ENCODE peak calls at places on chromosomes 5 and 9, in eight cellular contexts. Y, L, R, I, F, B, S and V are unnamed samples.
A peak's percentile ranks its signal among the peaks of the same experiment; 100 is the strongest.

GRCh38 chr9:127424669-127424986 is 446 bp downstream of the ZNF79 start:
- DNase-seq in I (no peak), R (no peak), S (peak; percentile 50), Y (no peak), B (no peak), L (no peak), F (no peak), V (no peak)

GRCh38 chr9:71681104-71681707 is 87.1 kb downstream of the CEMIP2 start:
- DNase-seq in I (peak; percentile 79), F (no peak), B (no peak), R (peak; percentile 58), S (no peak), Y (no peak), L (no peak), V (no peak)

GRCh38 chr5:100252040-100252439 is 283.1 kb upstream of the FAM174A start:
- DNase-seq in I (no peak), B (no peak), Y (no peak), F (no peak), L (no peak), R (no peak), S (no peak), V (no peak)

GRCh38 chr9:128771094-128771721 is 519 bp downstream of the ZER1 start:
- DNase-seq in R (peak; percentile 20), Y (no peak), F (no peak), I (peak; percentile 64), L (peak; percentile 13), S (peak; percentile 53), B (no peak), V (no peak)

GRCh38 chr5:93600409-93601052 is 17.5 kb downstream of the NR2F1 start:
- DNase-seq in L (no peak), I (no peak), S (no peak), B (no peak), R (peak; percentile 71), F (no peak), Y (peak; percentile 27), V (no peak)

GRCh38 chr5:8906303-8906967 is 639.4 kb downstream of the SEMA5A start:
- DNase-seq in B (no peak), F (no peak), I (peak; percentile 68), S (no peak), Y (no peak), R (peak; percentile 91), L (peak; percentile 83), V (no peak)

GRCh38 chr9:100583019-100583802 is 5.3 kb downstream of the CAVIN4 start:
- DNase-seq in B (no peak), F (no peak), Y (no peak), R (no peak), I (peak; percentile 51), L (no peak), S (no peak), V (no peak)

GRCh38 chr5:57804007-57804444 is 321.4 kb upstream of the ACTBL2 start:
- DNase-seq in Y (no peak), L (no peak), F (no peak), I (peak; percentile 83), R (peak; percentile 99), B (no peak), S (no peak), V (no peak)

GRCh38 chr5:137381546-137381945 is 117.6 kb downstream of the SPOCK1 start:
- DNase-seq in S (no peak), F (no peak), Y (no peak), L (no peak), R (no peak), I (no peak), B (no peak), V (no peak)

GRCh38 chr5:163193886-163194285 is 243.5 kb upstream of the CCNG1 start:
- DNase-seq in S (no peak), B (no peak), Y (no peak), L (no peak), R (no peak), I (no peak), F (no peak), V (no peak)

DNA sequence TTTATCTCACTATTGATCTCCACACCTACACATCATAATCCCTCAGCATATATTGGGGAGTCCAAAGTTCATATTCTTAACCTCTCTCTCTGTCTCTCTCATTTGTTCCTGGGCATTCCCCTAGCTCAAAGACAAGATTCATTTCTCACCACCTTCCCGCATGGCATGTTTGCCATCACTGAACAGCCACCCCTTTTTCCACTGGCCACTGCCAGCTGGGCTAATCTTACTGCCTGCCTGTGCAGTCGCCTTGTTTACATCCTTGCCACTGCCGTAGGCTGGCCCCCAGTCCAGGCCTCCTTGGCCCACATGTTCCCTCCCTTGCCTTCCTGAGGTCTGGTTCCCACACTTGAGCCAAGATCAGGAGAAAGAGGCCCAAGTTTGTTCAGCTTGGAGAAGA is 80.3 kb downstream of the PLAC8L1 start:
- DNase-seq in B (no peak), Y (no peak), L (no peak), R (no peak), F (no peak), S (peak; percentile 39), I (no peak), V (no peak)
- H3K79me2 ChIP-seq in B (no peaks in the 10 kb centered on the region), Y (no peaks in the 10 kb centered on the region), L (no peaks in the 10 kb centered on the region), R (no peaks in the 10 kb centered on the region), F (no peaks in the 10 kb centered on the region), S (peaks cover 17% of the 10 kb centered on the region), I (no peaks in the 10 kb centered on the region), V (no peaks in the 10 kb centered on the region)

GRCh38 chr5:66820630-66821207 is 224.5 kb downstream of the MAST4 start:
- DNase-seq in R (no peak), Y (no peak), S (no peak), I (no peak), F (no peak), B (no peak), L (no peak), V (no peak)
- H3K36me3 ChIP-seq in R (no peaks in the 10 kb centered on the region), Y (no peaks in the 10 kb centered on the region), S (no peaks in the 10 kb centered on the region), I (no peaks in the 10 kb centered on the region), F (no peaks in the 10 kb centered on the region), B (no peaks in the 10 kb centered on the region), L (no peaks in the 10 kb centered on the region), V (no peaks in the 10 kb centered on the region)

DNA sequence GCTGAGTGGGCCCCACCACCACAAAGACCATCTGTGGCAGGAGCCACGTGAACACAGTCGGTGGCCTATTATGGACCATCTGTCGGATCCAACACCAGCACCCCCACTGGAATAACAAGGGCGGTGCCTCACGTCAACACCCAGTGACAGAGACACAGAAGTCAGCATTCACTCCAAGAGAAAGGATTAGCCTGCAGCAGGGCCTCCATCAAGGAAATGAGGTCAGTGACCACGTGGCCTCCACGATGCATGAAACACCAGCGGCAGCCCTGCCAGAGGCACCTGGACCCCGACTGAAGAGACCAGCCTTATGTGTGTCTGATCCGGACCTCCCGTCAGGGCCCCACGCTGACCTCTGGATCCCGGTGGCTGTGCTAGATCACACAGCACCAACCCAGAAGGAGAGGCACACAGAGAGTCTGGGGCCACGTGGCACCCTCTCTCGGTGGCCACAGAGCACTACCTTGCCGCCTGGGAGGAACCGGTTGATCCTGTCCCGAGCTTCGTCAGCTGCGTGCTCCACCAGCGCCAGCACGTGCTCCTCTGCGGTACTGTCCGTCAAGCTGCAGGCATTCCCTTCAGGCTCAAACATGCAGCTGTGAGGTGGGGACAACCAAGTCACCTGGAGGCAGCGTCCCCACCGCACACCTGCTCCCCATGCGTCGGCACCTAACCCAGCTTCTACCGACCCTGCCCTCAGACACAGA is 9.0 kb downstream of the BRD9 start:
- DNase-seq in R (no peak), B (peak; percentile 22), L (no peak), S (no peak), Y (no peak), F (no peak), I (no peak), V (no peak)
- H3K79me2 ChIP-seq in R (peaks cover 40% of the 10 kb centered on the region), B (peaks cover 71% of the 10 kb centered on the region), L (peaks cover 62% of the 10 kb centered on the region), S (peaks cover 16% of the 10 kb centered on the region), Y (peaks cover 36% of the 10 kb centered on the region), F (peaks cover 50% of the 10 kb centered on the region), I (peaks cover 66% of the 10 kb centered on the region), V (peaks cover 42% of the 10 kb centered on the region)

GRCh38 chr5:141409598-141410306 is 1.9 kb downstream of the PCDHGB6 start:
- DNase-seq in S (no peak), I (no peak), Y (no peak), F (no peak), L (no peak), B (no peak), R (no peak), V (no peak)
- H3K36me3 ChIP-seq in S (peaks cover 7% of the 10 kb centered on the region), I (no peaks in the 10 kb centered on the region), Y (peaks cover 12% of the 10 kb centered on the region), F (no peaks in the 10 kb centered on the region), L (no peaks in the 10 kb centered on the region), B (peaks cover 9% of the 10 kb centered on the region), R (no peaks in the 10 kb centered on the region), V (no peaks in the 10 kb centered on the region)